ENCODE peak calls at places on chromosomes 2 and 18, in five cellular contexts. B is tibial artery, D is progenitor cell of endocrine pancreas, Q is pancreas, K is WTC11. E is an unnamed sample.

GRCh38 chr2:68126561-68126960 is 31.1 kb upstream of the PNO1 start:
- DNase-seq in B (no peak), D (no peak), Q (no peak), K (no peak), E (no peak)

GRCh38 chr18:48402953-48403352 is 6.2 kb downstream of the ZBTB7C start:
- DNase-seq in B (no peak), D (no peak), Q (no peak), K (no peak), E (no peak)

GRCh38 chr2:137950238-137950637 is 14.0 kb upstream of the HNMT start:
- DNase-seq in B (no peak), D (no peak), Q (no peak), K (no peak), E (no peak)

GRCh38 chr2:113219889-113220641 is 46.3 kb downstream of the PSD4 start:
- DNase-seq in B (peak; percentile 73), D (no peak), Q (peak; percentile 63), K (no peak), E (peak; percentile 76)

GRCh38 chr2:121689356-121689755 is 40.1 kb upstream of the CLASP1 start:
- DNase-seq in B (no peak), D (no peak), Q (peak; percentile 40), K (no peak), E (no peak)

GRCh38 chr2:62784341-62784740 is 78.8 kb downstream of the EHBP1 start:
- DNase-seq in B (no peak), D (no peak), Q (no peak), K (no peak), E (no peak)

GRCh38 chr18:79918089-79919011 is 33.1 kb downstream of the SLC66A2 start:
- DNase-seq in B (peak; percentile 11), D (no peak), Q (no peak), K (no peak), E (no peak)

GRCh38 chr2:225640550-225640949 is 241.0 kb downstream of the NYAP2 start:
- DNase-seq in B (no peak), D (no peak), Q (no peak), K (no peak), E (no peak)

GRCh38 chr2:70837980-70838379 is 2.4 kb upstream of the CD207 start:
- DNase-seq in B (no peak), D (no peak), Q (no peak), K (no peak), E (no peak)

GRCh38 chr2:47907097-47907781 is 941 bp upstream of the FBXO11 start:
- DNase-seq in B (peak; percentile 29), D (no peak), Q (no peak), K (no peak), E (no peak)

GRCh38 chr2:77428946-77429345 is 93.2 kb downstream of the LRRTM4 start:
- DNase-seq in B (no peak), D (no peak), Q (no peak), K (no peak), E (no peak)

GRCh38 chr2:28387082-28387960 is 5.3 kb upstream of the FOSL2 start:
- DNase-seq in B (no peak), D (no peak), Q (no peak), K (no peak), E (no peak)

GRCh38 chr2:39128919-39129391 is 8.1 kb upstream of the SOS1 start:
- DNase-seq in B (no peak), D (no peak), Q (no peak), K (no peak), E (peak; percentile 63)

DNA sequence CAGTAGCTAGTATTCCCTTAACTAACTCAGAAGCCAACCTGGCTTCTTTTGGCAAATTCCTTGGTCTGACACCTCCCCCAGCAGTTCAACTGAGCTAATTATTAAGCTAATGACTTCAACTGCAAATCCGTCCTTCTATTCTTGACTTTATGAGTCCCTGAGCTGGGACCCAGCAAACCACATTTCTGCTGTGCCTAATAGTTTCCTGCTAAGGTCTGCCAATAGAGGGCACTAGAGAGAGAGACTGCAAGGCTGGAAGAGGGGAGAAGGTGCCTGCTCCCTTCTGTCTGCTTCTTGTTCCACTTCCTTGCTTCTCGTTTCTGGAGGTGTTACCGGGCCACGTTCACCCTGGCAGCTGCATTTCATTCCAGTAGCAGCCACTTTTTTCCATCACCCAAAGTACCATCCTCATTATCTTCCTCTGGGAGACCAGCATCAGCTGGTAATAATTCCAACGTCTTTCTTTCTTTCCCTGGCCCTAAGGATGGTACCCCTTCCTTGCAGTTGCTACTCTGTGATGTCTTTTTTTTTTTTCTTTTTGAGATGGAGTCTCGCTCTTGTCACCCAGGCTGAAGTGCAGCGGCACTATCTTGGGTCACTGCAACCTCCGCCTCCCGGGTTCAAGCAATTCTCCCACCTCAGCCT is 352.0 kb downstream of the TNS1 start:
- DNase-seq in B (no peak), D (peak; percentile 46), Q (no peak), K (peak; percentile 46), E (no peak)
- TF ChIP-seq CTCF in B (peak; percentile 77), D (peak; percentile 86), Q (peak; percentile 58), K (peak; percentile 20), E (peak; percentile 81)

DNA sequence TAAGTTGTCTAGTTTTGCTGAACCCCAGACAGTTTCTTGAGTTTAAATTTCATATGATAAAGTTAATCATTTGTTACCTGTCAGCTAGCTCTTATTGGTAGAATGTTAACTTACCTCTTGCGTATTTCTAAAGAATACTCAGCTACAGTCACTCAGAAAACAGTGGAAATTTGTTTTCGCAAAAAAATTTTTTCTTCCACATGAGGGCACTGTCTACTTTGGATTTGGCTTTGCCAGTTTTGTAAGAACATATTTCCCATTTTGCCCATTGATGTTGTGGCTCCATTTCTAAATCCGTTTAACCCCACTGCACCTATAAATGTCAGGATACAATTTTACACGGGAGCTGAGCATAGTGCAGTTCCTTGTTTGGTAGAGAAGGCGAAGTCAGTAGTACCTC is 19.1 kb upstream of the GCFC2 start:
- DNase-seq in B (no peak), D (no peak), Q (no peak), K (no peak), E (no peak)
- TF ChIP-seq CTCF in B (peak; percentile 10), D (peak; percentile 50), Q (no peak), K (no peak), E (no peak)

GRCh38 chr18:32391126-32391525 is 79.6 kb downstream of the GAREM1 start:
- DNase-seq in B (no peak), D (no peak), Q (no peak), K (no peak), E (no peak)
- TF ChIP-seq CTCF in B (no peak), D (no peak), Q (no peak), K (no peak), E (no peak)

GRCh38 chr2:190328748-190329147 is 9.1 kb upstream of the HIBCH start:
- DNase-seq in B (no peak), D (no peak), Q (no peak), K (no peak), E (no peak)
- TF ChIP-seq CTCF in B (no peak), D (no peak), Q (no peak), K (no peak), E (peak; percentile 18)

GRCh38 chr2:200575957-200576356 is 9.9 kb upstream of the AOX1 start:
- DNase-seq in B (no peak), D (no peak), Q (no peak), K (no peak), E (no peak)
- TF ChIP-seq CTCF in B (no peak), D (peak; percentile 51), Q (no peak), K (no peak), E (peak; percentile 46)

DNA sequence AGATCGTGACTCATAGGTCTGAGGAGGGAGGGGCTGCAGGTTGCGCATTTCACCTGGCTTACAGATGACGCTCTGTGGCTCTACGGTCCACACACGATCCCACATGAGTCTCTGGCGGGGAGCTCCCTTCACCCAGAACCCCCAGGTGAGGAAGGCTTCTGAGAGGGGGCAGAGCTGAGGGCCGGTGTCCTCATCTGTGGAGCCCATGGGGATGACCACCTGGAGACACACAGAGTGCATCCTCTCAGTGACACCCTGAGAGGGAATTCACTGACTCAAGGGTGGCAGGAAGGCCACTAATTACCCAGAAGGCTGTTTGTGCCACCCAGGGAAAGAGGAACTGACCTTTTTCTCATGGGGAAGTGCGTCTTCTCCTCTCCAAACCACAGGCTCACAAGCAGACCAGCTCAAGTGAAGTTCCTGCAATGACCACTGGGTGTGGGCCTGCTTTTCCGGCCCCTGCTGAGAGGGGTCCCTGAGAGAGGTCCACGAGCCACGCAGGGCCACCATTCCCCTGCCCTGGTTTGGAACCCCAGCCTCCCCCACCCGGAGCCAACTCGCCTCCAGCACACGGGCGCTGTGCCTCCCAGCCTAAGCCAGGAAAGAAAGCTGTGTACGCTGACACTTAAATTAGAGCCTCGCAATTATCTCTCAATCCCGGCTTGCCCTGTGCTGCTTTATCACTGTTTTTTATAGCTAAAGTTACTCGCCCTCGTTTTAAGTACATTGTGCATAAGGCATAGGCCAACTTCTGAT is 114.1 kb downstream of the BCL11A start:
- DNase-seq in B (peak; percentile 56), D (peak; percentile 21), Q (no peak), K (peak; percentile 49), E (peak; percentile 86)
- TF ChIP-seq CTCF in B (no peak), D (peak; percentile 58), Q (no peak), K (peak; percentile 39), E (peak; percentile 96)

GRCh38 chr18:31102020-31102684 is at the start of gene DSC2:
- DNase-seq in B (peak; percentile 22), D (peak; percentile 68), Q (peak; percentile 70), K (peak; percentile 72), E (no peak)

GRCh38 chr18:31099490-31100230 is 2.6 kb downstream of the DSC2 start:
- DNase-seq in B (no peak), D (no peak), Q (peak; percentile 15), K (no peak), E (no peak)

GRCh38 chr18:31102941-31103340 is 720 bp upstream of the DSC2 start:
- DNase-seq in B (no peak), D (no peak), Q (no peak), K (no peak), E (no peak)

GRCh38 chr18:31100598-31101147 is 1.5 kb downstream of the DSC2 start:
- DNase-seq in B (no peak), D (no peak), Q (peak; percentile 31), K (peak; percentile 64), E (no peak)

GRCh38 chr18:31101148-31102019 is 837 bp downstream of the DSC2 start:
- DNase-seq in B (peak; percentile 57), D (peak; percentile 57), Q (peak; percentile 91), K (peak; percentile 73), E (peak; percentile 68)
- TF ChIP-seq CTCF in B (no peak), D (peak; percentile 39), Q (no peak), K (no peak), E (no peak)

DNA sequence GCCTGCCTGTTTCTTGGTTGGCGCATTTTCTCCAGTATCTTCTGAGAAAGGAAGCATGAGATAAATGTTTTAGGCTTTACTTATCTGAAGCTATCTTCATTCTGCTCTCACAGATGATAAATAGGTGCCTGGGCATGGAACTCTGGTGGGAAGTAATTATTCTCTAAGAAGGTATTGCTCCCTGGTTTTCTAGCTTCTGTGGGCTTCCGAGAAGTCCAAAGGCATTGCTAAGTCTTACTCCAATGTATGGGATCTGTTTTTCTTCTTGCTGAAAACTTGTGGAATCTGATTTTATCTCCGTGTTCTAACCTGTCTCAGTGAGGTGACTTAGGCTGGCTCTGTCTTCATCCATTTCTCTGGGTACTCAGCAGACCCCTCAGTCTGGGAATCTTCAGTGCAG is 224.4 kb upstream of the HS6ST1 start:
- DNase-seq in B (no peak), D (no peak), Q (no peak), K (no peak), E (no peak)
- TF ChIP-seq CTCF in B (no peak), D (no peak), Q (no peak), K (no peak), E (no peak)

E was measured in CD14-positive monocyte.